ENCODE peak calls at places on chromosome 12, in five cellular contexts. One of them, this sample, is unnamed.

GRCh38 chr12:49552014-49552413 is 13.2 kb downstream of the KCNH3 start:
- DNase-seq in GM23338: no peak
- DNase-seq in astrocyte: no peak
- DNase-seq in osteoblast: peak
- DNase-seq in fibroblast of lung: no peak
- DNase-seq in this sample: no peak

GRCh38 chr12:132277374-132277801 is 52.0 kb downstream of the GALNT9 start:
- DNase-seq in GM23338: no peak
- DNase-seq in astrocyte: no peak
- DNase-seq in osteoblast: no peak
- DNase-seq in fibroblast of lung: no peak
- DNase-seq in this sample: no peak

GRCh38 chr12:31783996-31784645 is 55.3 kb upstream of the AMN1 start:
- DNase-seq in GM23338: no peak
- DNase-seq in astrocyte: no peak
- DNase-seq in osteoblast: no peak
- DNase-seq in fibroblast of lung: no peak
- DNase-seq in this sample: no peak

GRCh38 chr12:6200266-6201198 is at the start of gene CD9:
- DNase-seq in GM23338: peak
- DNase-seq in astrocyte: no peak
- DNase-seq in osteoblast: peak
- DNase-seq in fibroblast of lung: no peak
- DNase-seq in this sample: peak

GRCh38 chr12:91111366-91112321 is at the start of gene LUM:
- DNase-seq in GM23338: peak
- DNase-seq in astrocyte: peak
- DNase-seq in osteoblast: no peak
- DNase-seq in fibroblast of lung: peak
- DNase-seq in this sample: no peak

GRCh38 chr12:104370989-104371870 is 67.7 kb downstream of the EID3 start:
- DNase-seq in GM23338: peak
- DNase-seq in astrocyte: peak
- DNase-seq in osteoblast: peak
- DNase-seq in fibroblast of lung: no peak
- DNase-seq in this sample: no peak

GRCh38 chr12:32159381-32159780 is 52.7 kb downstream of the BICD1 start:
- DNase-seq in GM23338: no peak
- DNase-seq in astrocyte: no peak
- DNase-seq in osteoblast: no peak
- DNase-seq in fibroblast of lung: no peak
- DNase-seq in this sample: no peak

GRCh38 chr12:56999456-56999855 is 6.9 kb downstream of the ZBTB39 start:
- DNase-seq in GM23338: no peak
- DNase-seq in astrocyte: no peak
- DNase-seq in osteoblast: peak
- DNase-seq in fibroblast of lung: no peak
- DNase-seq in this sample: no peak

GRCh38 chr12:75366629-75367028 is 24.3 kb upstream of the GLIPR1L2 start:
- DNase-seq in GM23338: peak
- DNase-seq in astrocyte: peak
- DNase-seq in osteoblast: no peak
- DNase-seq in fibroblast of lung: peak
- DNase-seq in this sample: no peak

GRCh38 chr12:132400011-132400641 is 70.7 kb upstream of the GALNT9 start:
- DNase-seq in GM23338: no peak
- DNase-seq in astrocyte: no peak
- DNase-seq in osteoblast: peak
- DNase-seq in fibroblast of lung: no peak
- DNase-seq in this sample: no peak

GRCh38 chr12:54279227-54279631 is 693 bp downstream of the CBX5 start:
- DNase-seq in GM23338: no peak
- DNase-seq in astrocyte: no peak
- DNase-seq in osteoblast: no peak
- DNase-seq in fibroblast of lung: no peak
- DNase-seq in this sample: no peak

GRCh38 chr12:96257550-96258392 is 63.6 kb downstream of the ELK3 start:
- DNase-seq in GM23338: no peak
- DNase-seq in astrocyte: peak
- DNase-seq in osteoblast: no peak
- DNase-seq in fibroblast of lung: peak
- DNase-seq in this sample: no peak

GRCh38 chr12:93569656-93570551 is 2.6 kb upstream of the SOCS2 start:
- DNase-seq in GM23338: peak
- DNase-seq in astrocyte: peak
- DNase-seq in osteoblast: peak
- DNase-seq in fibroblast of lung: peak
- DNase-seq in this sample: peak

GRCh38 chr12:122121341-122122192 is 43.0 kb downstream of the MLXIP start:
- DNase-seq in GM23338: no peak
- DNase-seq in astrocyte: no peak
- DNase-seq in osteoblast: no peak
- DNase-seq in fibroblast of lung: no peak
- DNase-seq in this sample: no peak

GRCh38 chr12:33671676-33672075 is 232.1 kb upstream of the SYT10 start:
- DNase-seq in GM23338: peak
- DNase-seq in astrocyte: no peak
- DNase-seq in osteoblast: no peak
- DNase-seq in fibroblast of lung: no peak
- DNase-seq in this sample: no peak

GRCh38 chr12:15684896-15685658 is 104.1 kb downstream of the EPS8 start:
- DNase-seq in GM23338: no peak
- DNase-seq in astrocyte: no peak
- DNase-seq in osteoblast: no peak
- DNase-seq in fibroblast of lung: no peak
- DNase-seq in this sample: no peak

GRCh38 chr12:5206401-5207175 is 162.9 kb downstream of the KCNA5 start:
- DNase-seq in GM23338: no peak
- DNase-seq in astrocyte: no peak
- DNase-seq in osteoblast: no peak
- DNase-seq in fibroblast of lung: no peak
- DNase-seq in this sample: no peak

GRCh38 chr12:113154351-113154973 is 4.9 kb downstream of the CFAP73 start:
- DNase-seq in GM23338: peak
- DNase-seq in astrocyte: no peak
- DNase-seq in osteoblast: peak
- DNase-seq in fibroblast of lung: peak
- DNase-seq in this sample: peak

GRCh38 chr12:87385322-87385721 is 643.9 kb downstream of the C12orf50 start:
- DNase-seq in GM23338: no peak
- DNase-seq in astrocyte: no peak
- DNase-seq in osteoblast: no peak
- DNase-seq in fibroblast of lung: no peak
- DNase-seq in this sample: no peak

GRCh38 chr12:40655451-40655850 is 36.8 kb upstream of the CNTN1 start:
- DNase-seq in GM23338: no peak
- DNase-seq in astrocyte: no peak
- DNase-seq in osteoblast: no peak
- DNase-seq in fibroblast of lung: no peak
- DNase-seq in this sample: no peak

DNA sequence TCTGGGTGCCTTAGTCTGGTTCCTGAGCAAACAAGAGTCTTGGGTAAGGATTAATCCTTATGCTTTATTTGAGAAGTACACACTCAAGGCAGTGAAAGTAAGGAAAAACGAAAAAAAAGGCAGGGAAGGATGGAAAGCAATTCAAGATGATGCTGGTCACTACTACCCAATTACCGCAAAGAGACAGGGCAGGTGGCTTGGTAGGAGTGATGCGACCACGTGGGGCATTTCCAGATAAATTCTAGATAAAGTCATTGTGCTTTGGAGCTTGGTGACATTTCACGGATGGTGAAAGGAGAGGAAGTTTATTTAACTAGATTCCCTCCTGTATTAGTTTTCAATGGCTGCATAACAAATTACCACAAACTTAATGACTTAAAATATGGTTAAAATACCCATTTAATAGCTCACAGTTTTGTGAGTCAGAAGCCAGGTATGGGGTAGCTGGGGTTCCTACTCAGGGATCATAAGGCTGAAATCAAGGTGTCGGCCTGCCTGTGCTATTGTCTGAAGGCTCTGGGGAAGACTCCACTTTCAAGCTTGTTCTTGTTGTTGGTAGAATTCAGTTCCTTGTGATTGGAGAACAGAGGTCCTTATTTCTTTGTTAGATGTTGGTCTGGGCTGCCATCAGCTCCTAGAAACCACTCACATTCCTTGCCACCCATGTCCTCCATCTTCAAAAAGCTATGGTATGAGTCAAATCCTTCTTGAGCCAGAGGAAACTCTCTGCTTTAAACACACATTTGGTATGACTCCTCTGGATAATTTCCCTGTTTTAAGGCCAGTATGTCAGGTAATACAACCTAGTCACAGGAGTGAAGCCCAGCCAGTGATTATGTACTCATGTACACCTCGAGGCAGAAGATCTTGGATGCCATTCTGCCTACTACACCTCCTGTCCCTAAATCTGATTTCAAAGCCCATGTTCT is 5.6 kb upstream of the HMGA2 start:
- DNase-seq in GM23338: no peak
- DNase-seq in astrocyte: peak
- DNase-seq in osteoblast: peak
- DNase-seq in fibroblast of lung: no peak
- DNase-seq in this sample: no peak
- H2AFZ ChIP-seq in GM23338: no peak
- H2AFZ ChIP-seq in astrocyte: no peak
- H2AFZ ChIP-seq in osteoblast: no peak
- H2AFZ ChIP-seq in fibroblast of lung: no peak
- H2AFZ ChIP-seq in this sample: no peak

DNA sequence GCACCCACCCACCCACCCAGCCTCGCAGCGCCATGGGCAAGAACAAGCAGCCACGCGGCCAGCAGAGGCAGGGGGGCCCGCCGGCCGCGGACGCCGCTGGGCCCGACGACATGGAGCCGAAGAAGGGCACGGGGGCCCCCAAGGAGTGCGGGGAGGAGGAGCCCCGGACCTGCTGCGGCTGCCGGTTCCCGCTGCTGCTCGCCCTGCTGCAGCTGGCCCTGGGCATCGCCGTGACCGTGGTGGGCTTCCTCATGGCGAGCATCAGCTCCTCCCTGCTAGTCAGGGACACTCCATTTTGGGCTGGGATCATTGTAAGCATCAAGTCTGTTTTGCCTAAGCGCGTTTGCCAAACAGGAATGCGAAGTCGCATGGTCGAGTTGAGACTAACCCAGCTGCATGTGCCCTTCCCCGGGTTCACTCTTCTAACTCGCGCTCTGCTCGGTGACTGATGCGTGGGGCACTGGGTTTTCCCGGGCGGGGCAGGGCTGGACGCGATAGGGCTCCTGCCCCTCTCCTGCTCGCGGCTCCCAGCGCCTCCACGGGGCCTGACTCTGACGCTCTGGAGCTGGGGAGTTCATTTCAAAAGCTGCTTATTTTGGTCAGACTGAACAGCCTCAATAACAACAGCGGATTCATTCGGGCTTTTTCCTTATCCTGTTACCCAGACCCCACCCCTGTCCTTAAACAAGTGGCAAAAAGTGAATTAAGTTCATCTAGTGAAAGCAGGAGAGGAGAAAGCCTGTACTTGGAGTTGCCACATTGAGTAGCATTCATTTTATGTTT is 459 bp downstream of the SSPN start:
- DNase-seq in GM23338: peak
- DNase-seq in astrocyte: peak
- DNase-seq in osteoblast: peak
- DNase-seq in fibroblast of lung: peak
- DNase-seq in this sample: peak
- H2AFZ ChIP-seq in GM23338: peak
- H2AFZ ChIP-seq in astrocyte: peak
- H2AFZ ChIP-seq in osteoblast: peak
- H2AFZ ChIP-seq in fibroblast of lung: peak
- H2AFZ ChIP-seq in this sample: peak

GRCh38 chr12:29317556-29318363 is 63.2 kb downstream of the ERGIC2 start:
- DNase-seq in GM23338: peak
- DNase-seq in astrocyte: peak
- DNase-seq in osteoblast: no peak
- DNase-seq in fibroblast of lung: peak
- DNase-seq in this sample: peak
- H2AFZ ChIP-seq in GM23338: no peak
- H2AFZ ChIP-seq in astrocyte: no peak
- H2AFZ ChIP-seq in osteoblast: no peak
- H2AFZ ChIP-seq in fibroblast of lung: no peak
- H2AFZ ChIP-seq in this sample: no peak

GRCh38 chr12:116534341-116535121 is 24.6 kb upstream of the MAP1LC3B2 start:
- DNase-seq in GM23338: peak
- DNase-seq in astrocyte: peak
- DNase-seq in osteoblast: peak
- DNase-seq in fibroblast of lung: peak
- DNase-seq in this sample: no peak

GRCh38 chr12:116532428-116532827 is 26.8 kb upstream of the MAP1LC3B2 start:
- DNase-seq in GM23338: no peak
- DNase-seq in astrocyte: no peak
- DNase-seq in osteoblast: no peak
- DNase-seq in fibroblast of lung: no peak
- DNase-seq in this sample: no peak

GRCh38 chr12:116533343-116534248 is 25.6 kb upstream of the MAP1LC3B2 start:
- DNase-seq in GM23338: peak
- DNase-seq in astrocyte: peak
- DNase-seq in osteoblast: peak
- DNase-seq in fibroblast of lung: peak
- DNase-seq in this sample: peak

GRCh38 chr12:116535241-116535640 is 23.9 kb upstream of the MAP1LC3B2 start:
- DNase-seq in GM23338: no peak
- DNase-seq in astrocyte: no peak
- DNase-seq in osteoblast: no peak
- DNase-seq in fibroblast of lung: no peak
- DNase-seq in this sample: no peak

GRCh38 chr12:116532986-116533342 is 26.2 kb upstream of the MAP1LC3B2 start:
- DNase-seq in GM23338: no peak
- DNase-seq in astrocyte: no peak
- DNase-seq in osteoblast: no peak
- DNase-seq in fibroblast of lung: no peak
- DNase-seq in this sample: no peak
- H2AFZ ChIP-seq in GM23338: peak
- H2AFZ ChIP-seq in astrocyte: peak
- H2AFZ ChIP-seq in osteoblast: peak
- H2AFZ ChIP-seq in fibroblast of lung: peak
- H2AFZ ChIP-seq in this sample: peak

GRCh38 chr12:101590383-101590782 is 4.4 kb upstream of the MYBPC1 start:
- DNase-seq in GM23338: no peak
- DNase-seq in astrocyte: no peak
- DNase-seq in osteoblast: no peak
- DNase-seq in fibroblast of lung: no peak
- DNase-seq in this sample: no peak
- H2AFZ ChIP-seq in GM23338: no peak
- H2AFZ ChIP-seq in astrocyte: no peak
- H2AFZ ChIP-seq in osteoblast: no peak
- H2AFZ ChIP-seq in fibroblast of lung: no peak
- H2AFZ ChIP-seq in this sample: no peak